ENCODE peak calls at places on chromosomes 16 and 17, in ten cellular contexts. One of them, this sample, is unnamed.

GRCh38 chr17:14125518-14126125 is 56.3 kb downstream of the COX10 start:
- DNase-seq in PC-9: no peak
- DNase-seq in iPS DF 19.7: no peak
- DNase-seq in fibroblast of the conjunctiva: no peak
- DNase-seq in nephron progenitor cell: no peak
- DNase-seq in endothelial cell of umbilical vein: no peak
- DNase-seq in upper lobe of left lung: no peak
- DNase-seq in activated CD4-positive, alpha-beta T cell treated with anti-CD3 and anti-CD28 coated beads for 36 hours: no peak
- DNase-seq in Right ventricle myocardium inferior: no peak
- DNase-seq in HT1080: no peak
- DNase-seq in this sample: no peak

GRCh38 chr17:42311240-42312034 is 23.1 kb downstream of the STAT5A start:
- DNase-seq in PC-9: no peak
- DNase-seq in iPS DF 19.7: no peak
- DNase-seq in fibroblast of the conjunctiva: peak; percentile 91
- DNase-seq in nephron progenitor cell: peak; percentile 74
- DNase-seq in endothelial cell of umbilical vein: no peak
- DNase-seq in upper lobe of left lung: peak; percentile 97
- DNase-seq in activated CD4-positive, alpha-beta T cell treated with anti-CD3 and anti-CD28 coated beads for 36 hours: peak; percentile 62
- DNase-seq in Right ventricle myocardium inferior: peak; percentile 92
- DNase-seq in HT1080: no peak
- DNase-seq in this sample: peak; percentile 96

GRCh38 chr16:48284772-48285409 is 37.6 kb upstream of the ABCC11 start:
- DNase-seq in PC-9: no peak
- DNase-seq in iPS DF 19.7: no peak
- DNase-seq in fibroblast of the conjunctiva: no peak
- DNase-seq in nephron progenitor cell: no peak
- DNase-seq in endothelial cell of umbilical vein: no peak
- DNase-seq in upper lobe of left lung: no peak
- DNase-seq in activated CD4-positive, alpha-beta T cell treated with anti-CD3 and anti-CD28 coated beads for 36 hours: no peak
- DNase-seq in Right ventricle myocardium inferior: no peak
- DNase-seq in HT1080: no peak
- DNase-seq in this sample: peak; percentile 66

GRCh38 chr17:81976332-81977210 is 858 bp upstream of the ASPSCR1 start:
- DNase-seq in PC-9: no peak
- DNase-seq in iPS DF 19.7: no peak
- DNase-seq in fibroblast of the conjunctiva: no peak
- DNase-seq in nephron progenitor cell: no peak
- DNase-seq in endothelial cell of umbilical vein: peak; percentile 18
- DNase-seq in upper lobe of left lung: peak; percentile 85
- DNase-seq in activated CD4-positive, alpha-beta T cell treated with anti-CD3 and anti-CD28 coated beads for 36 hours: peak; percentile 71
- DNase-seq in Right ventricle myocardium inferior: peak; percentile 71
- DNase-seq in HT1080: peak; percentile 15
- DNase-seq in this sample: peak; percentile 49

GRCh38 chr16:919658-920631 is 50.8 kb downstream of the LMF1 start:
- DNase-seq in PC-9: no peak
- DNase-seq in iPS DF 19.7: no peak
- DNase-seq in fibroblast of the conjunctiva: no peak
- DNase-seq in nephron progenitor cell: no peak
- DNase-seq in endothelial cell of umbilical vein: no peak
- DNase-seq in upper lobe of left lung: no peak
- DNase-seq in activated CD4-positive, alpha-beta T cell treated with anti-CD3 and anti-CD28 coated beads for 36 hours: no peak
- DNase-seq in Right ventricle myocardium inferior: peak; percentile 65
- DNase-seq in HT1080: no peak
- DNase-seq in this sample: no peak

GRCh38 chr17:81183316-81183715 is 17.3 kb upstream of the AATK start:
- DNase-seq in PC-9: no peak
- DNase-seq in iPS DF 19.7: no peak
- DNase-seq in fibroblast of the conjunctiva: no peak
- DNase-seq in nephron progenitor cell: no peak
- DNase-seq in endothelial cell of umbilical vein: no peak
- DNase-seq in upper lobe of left lung: no peak
- DNase-seq in activated CD4-positive, alpha-beta T cell treated with anti-CD3 and anti-CD28 coated beads for 36 hours: no peak
- DNase-seq in Right ventricle myocardium inferior: no peak
- DNase-seq in HT1080: no peak
- DNase-seq in this sample: no peak

GRCh38 chr17:3770471-3770870 is 30.5 kb downstream of the ITGAE start:
- DNase-seq in PC-9: no peak
- DNase-seq in iPS DF 19.7: no peak
- DNase-seq in fibroblast of the conjunctiva: no peak
- DNase-seq in nephron progenitor cell: no peak
- DNase-seq in endothelial cell of umbilical vein: no peak
- DNase-seq in upper lobe of left lung: peak; percentile 48
- DNase-seq in activated CD4-positive, alpha-beta T cell treated with anti-CD3 and anti-CD28 coated beads for 36 hours: no peak
- DNase-seq in Right ventricle myocardium inferior: no peak
- DNase-seq in HT1080: no peak
- DNase-seq in this sample: peak; percentile 79

GRCh38 chr16:2142942-2143868 is 5.2 kb upstream of the RAB26 start:
- DNase-seq in PC-9: no peak
- DNase-seq in iPS DF 19.7: no peak
- DNase-seq in fibroblast of the conjunctiva: no peak
- DNase-seq in nephron progenitor cell: no peak
- DNase-seq in endothelial cell of umbilical vein: no peak
- DNase-seq in upper lobe of left lung: no peak
- DNase-seq in activated CD4-positive, alpha-beta T cell treated with anti-CD3 and anti-CD28 coated beads for 36 hours: peak; percentile 32
- DNase-seq in Right ventricle myocardium inferior: peak; percentile 60
- DNase-seq in HT1080: no peak
- DNase-seq in this sample: no peak

GRCh38 chr17:27453466-27453865 is 2.8 kb upstream of the KSR1 start:
- DNase-seq in PC-9: no peak
- DNase-seq in iPS DF 19.7: no peak
- DNase-seq in fibroblast of the conjunctiva: no peak
- DNase-seq in nephron progenitor cell: no peak
- DNase-seq in endothelial cell of umbilical vein: no peak
- DNase-seq in upper lobe of left lung: no peak
- DNase-seq in activated CD4-positive, alpha-beta T cell treated with anti-CD3 and anti-CD28 coated beads for 36 hours: no peak
- DNase-seq in Right ventricle myocardium inferior: no peak
- DNase-seq in HT1080: no peak
- DNase-seq in this sample: no peak

GRCh38 chr16:24139282-24139681 is 116.9 kb upstream of the CACNG3 start:
- DNase-seq in PC-9: peak; percentile 39
- DNase-seq in iPS DF 19.7: peak; percentile 90
- DNase-seq in fibroblast of the conjunctiva: no peak
- DNase-seq in nephron progenitor cell: no peak
- DNase-seq in endothelial cell of umbilical vein: no peak
- DNase-seq in upper lobe of left lung: no peak
- DNase-seq in activated CD4-positive, alpha-beta T cell treated with anti-CD3 and anti-CD28 coated beads for 36 hours: peak; percentile 27
- DNase-seq in Right ventricle myocardium inferior: no peak
- DNase-seq in HT1080: no peak
- DNase-seq in this sample: no peak

GRCh38 chr17:72971513-72971880 is 121.0 kb downstream of the SLC39A11 start:
- DNase-seq in PC-9: no peak
- DNase-seq in iPS DF 19.7: no peak
- DNase-seq in fibroblast of the conjunctiva: no peak
- DNase-seq in nephron progenitor cell: no peak
- DNase-seq in endothelial cell of umbilical vein: no peak
- DNase-seq in upper lobe of left lung: no peak
- DNase-seq in activated CD4-positive, alpha-beta T cell treated with anti-CD3 and anti-CD28 coated beads for 36 hours: no peak
- DNase-seq in Right ventricle myocardium inferior: no peak
- DNase-seq in HT1080: no peak
- DNase-seq in this sample: no peak

GRCh38 chr16:92431-93339 is 14.7 kb downstream of the MPG start:
- DNase-seq in PC-9: no peak
- DNase-seq in iPS DF 19.7: no peak
- DNase-seq in fibroblast of the conjunctiva: no peak
- DNase-seq in nephron progenitor cell: no peak
- DNase-seq in endothelial cell of umbilical vein: no peak
- DNase-seq in upper lobe of left lung: no peak
- DNase-seq in activated CD4-positive, alpha-beta T cell treated with anti-CD3 and anti-CD28 coated beads for 36 hours: no peak
- DNase-seq in Right ventricle myocardium inferior: peak; percentile 37
- DNase-seq in HT1080: no peak
- DNase-seq in this sample: no peak

GRCh38 chr17:80920406-80920805 is 71.2 kb upstream of the CHMP6 start:
- DNase-seq in PC-9: no peak
- DNase-seq in iPS DF 19.7: no peak
- DNase-seq in fibroblast of the conjunctiva: no peak
- DNase-seq in nephron progenitor cell: no peak
- DNase-seq in endothelial cell of umbilical vein: no peak
- DNase-seq in upper lobe of left lung: no peak
- DNase-seq in activated CD4-positive, alpha-beta T cell treated with anti-CD3 and anti-CD28 coated beads for 36 hours: no peak
- DNase-seq in Right ventricle myocardium inferior: no peak
- DNase-seq in HT1080: no peak
- DNase-seq in this sample: no peak

GRCh38 chr16:89658221-89658879 is 714 bp downstream of the SPATA33 start:
- DNase-seq in PC-9: no peak
- DNase-seq in iPS DF 19.7: no peak
- DNase-seq in fibroblast of the conjunctiva: no peak
- DNase-seq in nephron progenitor cell: peak; percentile 36
- DNase-seq in endothelial cell of umbilical vein: no peak
- DNase-seq in upper lobe of left lung: no peak
- DNase-seq in activated CD4-positive, alpha-beta T cell treated with anti-CD3 and anti-CD28 coated beads for 36 hours: peak; percentile 44
- DNase-seq in Right ventricle myocardium inferior: peak; percentile 52
- DNase-seq in HT1080: no peak
- DNase-seq in this sample: peak; percentile 55

GRCh38 chr16:13961099-13961811 is 41.3 kb downstream of the ERCC4 start:
- DNase-seq in PC-9: no peak
- DNase-seq in iPS DF 19.7: no peak
- DNase-seq in fibroblast of the conjunctiva: peak; percentile 58
- DNase-seq in nephron progenitor cell: no peak
- DNase-seq in endothelial cell of umbilical vein: no peak
- DNase-seq in upper lobe of left lung: no peak
- DNase-seq in activated CD4-positive, alpha-beta T cell treated with anti-CD3 and anti-CD28 coated beads for 36 hours: no peak
- DNase-seq in Right ventricle myocardium inferior: no peak
- DNase-seq in HT1080: no peak
- DNase-seq in this sample: no peak

GRCh38 chr17:39139137-39139516 is 12.3 kb downstream of the PLXDC1 start:
- DNase-seq in PC-9: peak; percentile 89
- DNase-seq in iPS DF 19.7: no peak
- DNase-seq in fibroblast of the conjunctiva: no peak
- DNase-seq in nephron progenitor cell: no peak
- DNase-seq in endothelial cell of umbilical vein: no peak
- DNase-seq in upper lobe of left lung: no peak
- DNase-seq in activated CD4-positive, alpha-beta T cell treated with anti-CD3 and anti-CD28 coated beads for 36 hours: no peak
- DNase-seq in Right ventricle myocardium inferior: no peak
- DNase-seq in HT1080: peak; percentile 86
- DNase-seq in this sample: no peak

GRCh38 chr16:85556456-85557082 is 56.6 kb upstream of the GSE1 start:
- DNase-seq in PC-9: no peak
- DNase-seq in iPS DF 19.7: no peak
- DNase-seq in fibroblast of the conjunctiva: no peak
- DNase-seq in nephron progenitor cell: peak; percentile 72
- DNase-seq in endothelial cell of umbilical vein: no peak
- DNase-seq in upper lobe of left lung: peak; percentile 75
- DNase-seq in activated CD4-positive, alpha-beta T cell treated with anti-CD3 and anti-CD28 coated beads for 36 hours: peak; percentile 80
- DNase-seq in Right ventricle myocardium inferior: peak; percentile 67
- DNase-seq in HT1080: no peak
- DNase-seq in this sample: peak; percentile 79

GRCh38 chr17:40286473-40286872 is 1.2 kb upstream of the CDC6 start:
- DNase-seq in PC-9: no peak
- DNase-seq in iPS DF 19.7: no peak
- DNase-seq in fibroblast of the conjunctiva: no peak
- DNase-seq in nephron progenitor cell: no peak
- DNase-seq in endothelial cell of umbilical vein: no peak
- DNase-seq in upper lobe of left lung: no peak
- DNase-seq in activated CD4-positive, alpha-beta T cell treated with anti-CD3 and anti-CD28 coated beads for 36 hours: no peak
- DNase-seq in Right ventricle myocardium inferior: no peak
- DNase-seq in HT1080: no peak
- DNase-seq in this sample: no peak

GRCh38 chr17:66963521-66964082 is 905 bp upstream of the CACNG4 start:
- DNase-seq in PC-9: no peak
- DNase-seq in iPS DF 19.7: no peak
- DNase-seq in fibroblast of the conjunctiva: no peak
- DNase-seq in nephron progenitor cell: peak; percentile 33
- DNase-seq in endothelial cell of umbilical vein: no peak
- DNase-seq in upper lobe of left lung: no peak
- DNase-seq in activated CD4-positive, alpha-beta T cell treated with anti-CD3 and anti-CD28 coated beads for 36 hours: no peak
- DNase-seq in Right ventricle myocardium inferior: no peak
- DNase-seq in HT1080: no peak
- DNase-seq in this sample: no peak

GRCh38 chr17:4080686-4081085 is 62.1 kb downstream of the ZZEF1 start:
- DNase-seq in PC-9: no peak
- DNase-seq in iPS DF 19.7: no peak
- DNase-seq in fibroblast of the conjunctiva: no peak
- DNase-seq in nephron progenitor cell: no peak
- DNase-seq in endothelial cell of umbilical vein: no peak
- DNase-seq in upper lobe of left lung: no peak
- DNase-seq in activated CD4-positive, alpha-beta T cell treated with anti-CD3 and anti-CD28 coated beads for 36 hours: no peak
- DNase-seq in Right ventricle myocardium inferior: no peak
- DNase-seq in HT1080: no peak
- DNase-seq in this sample: no peak

GRCh38 chr17:22158364-22158763 is 466.0 kb downstream of the KCNJ18 start:
- DNase-seq in PC-9: no peak
- DNase-seq in iPS DF 19.7: no peak
- DNase-seq in fibroblast of the conjunctiva: no peak
- DNase-seq in nephron progenitor cell: no peak
- DNase-seq in endothelial cell of umbilical vein: no peak
- DNase-seq in upper lobe of left lung: no peak
- DNase-seq in activated CD4-positive, alpha-beta T cell treated with anti-CD3 and anti-CD28 coated beads for 36 hours: no peak
- DNase-seq in Right ventricle myocardium inferior: no peak
- DNase-seq in HT1080: no peak
- DNase-seq in this sample: no peak

GRCh38 chr17:10798332-10798749 is 5.6 kb downstream of the TMEM238L start:
- DNase-seq in PC-9: peak; percentile 35
- DNase-seq in iPS DF 19.7: no peak
- DNase-seq in fibroblast of the conjunctiva: no peak
- DNase-seq in nephron progenitor cell: no peak
- DNase-seq in endothelial cell of umbilical vein: no peak
- DNase-seq in upper lobe of left lung: no peak
- DNase-seq in activated CD4-positive, alpha-beta T cell treated with anti-CD3 and anti-CD28 coated beads for 36 hours: no peak
- DNase-seq in Right ventricle myocardium inferior: no peak
- DNase-seq in HT1080: no peak
- DNase-seq in this sample: no peak

GRCh38 chr16:68343137-68343536 is 32.3 kb downstream of the PRMT7 start:
- DNase-seq in PC-9: no peak
- DNase-seq in iPS DF 19.7: no peak
- DNase-seq in fibroblast of the conjunctiva: no peak
- DNase-seq in nephron progenitor cell: no peak
- DNase-seq in endothelial cell of umbilical vein: no peak
- DNase-seq in upper lobe of left lung: no peak
- DNase-seq in activated CD4-positive, alpha-beta T cell treated with anti-CD3 and anti-CD28 coated beads for 36 hours: no peak
- DNase-seq in Right ventricle myocardium inferior: no peak
- DNase-seq in HT1080: no peak
- DNase-seq in this sample: no peak